ENCODE peak calls at places on chromosomes 13 and 19, in ten cellular contexts. H, T, W, G, I, R, U, O, M and X are unnamed samples.

GRCh38 chr13:83824120-83824519 is 58.2 kb downstream of the SLITRK1 start:
- DNase-seq in H (no peak), T (no peak), W (no peak), G (no peak), I (no peak), R (no peak), U (no peak), O (no peak), M (no peak), X (no peak)

GRCh38 chr13:25232937-25233515 is 54.3 kb downstream of the MTMR6 start:
- DNase-seq in H (peak), T (no peak), W (peak), G (no peak), I (no peak), R (no peak), U (peak), O (peak), M (no peak), X (no peak)

GRCh38 chr19:52901842-52902241 is 4.4 kb upstream of the ZNF320 start:
- DNase-seq in H (no peak), T (no peak), W (no peak), G (no peak), I (no peak), R (no peak), U (no peak), O (no peak), M (no peak), X (no peak)

GRCh38 chr19:38658462-38659306 is 11.2 kb downstream of the ACTN4 start:
- DNase-seq in H (peak), T (peak), W (peak), G (peak), I (peak), R (peak), U (peak), O (peak), M (no peak), X (peak)

GRCh38 chr19:13172335-13173128 is 22.3 kb downstream of the IER2 start:
- DNase-seq in H (peak), T (peak), W (peak), G (peak), I (peak), R (no peak), U (peak), O (peak), M (peak), X (no peak)

GRCh38 chr19:46748325-46749109 is 2.3 kb upstream of the STRN4 start:
- DNase-seq in H (peak), T (peak), W (peak), G (no peak), I (no peak), R (no peak), U (peak), O (peak), M (peak), X (no peak)

GRCh38 chr13:52405767-52406494 is at the start of gene THSD1:
- DNase-seq in H (peak), T (no peak), W (peak), G (no peak), I (peak), R (no peak), U (peak), O (peak), M (peak), X (no peak)

GRCh38 chr19:33248954-33249613 is 23.4 kb upstream of the SLC7A10 start:
- DNase-seq in H (no peak), T (no peak), W (no peak), G (no peak), I (no peak), R (no peak), U (no peak), O (no peak), M (peak), X (no peak)

GRCh38 chr19:50646074-50646807 is 3.0 kb upstream of the C19orf81 start:
- DNase-seq in H (peak), T (peak), W (peak), G (peak), I (no peak), R (peak), U (no peak), O (peak), M (no peak), X (no peak)

GRCh38 chr13:70188567-70188966 is 80.3 kb upstream of the KLHL1 start:
- DNase-seq in H (no peak), T (no peak), W (no peak), G (no peak), I (peak), R (no peak), U (peak), O (no peak), M (no peak), X (no peak)

GRCh38 chr19:15759962-15760565 is 22.3 kb downstream of the OR10H3 start:
- DNase-seq in H (no peak), T (no peak), W (no peak), G (no peak), I (no peak), R (no peak), U (no peak), O (no peak), M (no peak), X (no peak)

GRCh38 chr19:57653689-57654088 is 15.0 kb upstream of the ZSCAN4 start:
- DNase-seq in H (no peak), T (no peak), W (no peak), G (no peak), I (no peak), R (no peak), U (no peak), O (no peak), M (no peak), X (no peak)

GRCh38 chr13:94369862-94370491 is 109.5 kb downstream of the DCT start:
- DNase-seq in H (no peak), T (no peak), W (no peak), G (no peak), I (peak), R (no peak), U (no peak), O (peak), M (no peak), X (no peak)

GRCh38 chr19:13847900-13848677 is 28.8 kb upstream of the NANOS3 start:
- DNase-seq in H (no peak), T (no peak), W (no peak), G (no peak), I (no peak), R (no peak), U (no peak), O (no peak), M (no peak), X (no peak)

GRCh38 chr19:8259922-8260247 is 48.3 kb downstream of the CD320 start:
- DNase-seq in H (no peak), T (no peak), W (no peak), G (no peak), I (no peak), R (no peak), U (no peak), O (no peak), M (no peak), X (no peak)

GRCh38 chr19:28296506-28296905 is 916.4 kb downstream of the UQCRFS1 start:
- DNase-seq in H (peak), T (no peak), W (peak), G (no peak), I (no peak), R (no peak), U (no peak), O (no peak), M (no peak), X (no peak)

GRCh38 chr19:6108721-6109633 is 1.3 kb downstream of the RFX2 start:
- DNase-seq in H (peak), T (no peak), W (peak), G (no peak), I (peak), R (no peak), U (peak), O (peak), M (peak), X (no peak)

GRCh38 chr19:55079400-55080038 is 3.9 kb downstream of the EPS8L1 start:
- DNase-seq in H (no peak), T (no peak), W (no peak), G (no peak), I (no peak), R (no peak), U (no peak), O (no peak), M (no peak), X (no peak)

GRCh38 chr13:111283457-111283856 is 37.0 kb upstream of the TEX29 start:
- DNase-seq in H (no peak), T (no peak), W (no peak), G (no peak), I (no peak), R (no peak), U (no peak), O (no peak), M (no peak), X (no peak)

GRCh38 chr13:70027551-70027950 is 80.1 kb upstream of the ATXN8OS start:
- DNase-seq in H (no peak), T (no peak), W (no peak), G (no peak), I (no peak), R (no peak), U (no peak), O (no peak), M (no peak), X (no peak)